ENCODE peak calls at places on chromosome 6, in five cellular contexts. One of them, this sample, is unnamed.

GRCh38 chr6:56199956-56200355 is 47.4 kb downstream of the COL21A1 start:
- DNase-seq in GM12878: no peak
- DNase-seq in H1: no peak
- DNase-seq in HepG2: no peak
- DNase-seq in NT2/D1: no peak
- DNase-seq in this sample: no peak

GRCh38 chr6:14824835-14825223 is 421.0 kb upstream of the JARID2 start:
- DNase-seq in H1: no peak
- DNase-seq in HepG2: no peak
- DNase-seq in GM12878: no peak
- DNase-seq in NT2/D1: no peak
- DNase-seq in this sample: no peak

GRCh38 chr6:152874846-152875568 is 107.8 kb downstream of the FBXO5 start:
- DNase-seq in HepG2: no peak
- DNase-seq in NT2/D1: no peak
- DNase-seq in H1: no peak
- DNase-seq in GM12878: no peak
- DNase-seq in this sample: no peak

GRCh38 chr6:38853236-38853635 is 138.1 kb downstream of the DNAH8 start:
- DNase-seq in H1: no peak
- DNase-seq in NT2/D1: no peak
- DNase-seq in HepG2: no peak
- DNase-seq in GM12878: no peak
- DNase-seq in this sample: no peak

GRCh38 chr6:87274660-87275273 is 47.6 kb upstream of the SMIM8 start:
- DNase-seq in H1: no peak
- DNase-seq in NT2/D1: no peak
- DNase-seq in GM12878: no peak
- DNase-seq in HepG2: no peak
- DNase-seq in this sample: no peak

GRCh38 chr6:79750806-79751205 is 119.7 kb downstream of the SH3BGRL2 start:
- DNase-seq in H1: no peak
- DNase-seq in GM12878: no peak
- DNase-seq in NT2/D1: no peak
- DNase-seq in HepG2: no peak
- DNase-seq in this sample: no peak

GRCh38 chr6:159828074-159828473 is 28.0 kb downstream of the PNLDC1 start:
- DNase-seq in H1: no peak
- DNase-seq in NT2/D1: no peak
- DNase-seq in HepG2: no peak
- DNase-seq in GM12878: no peak
- DNase-seq in this sample: no peak

GRCh38 chr6:14079433-14079832 is 38.1 kb upstream of the CD83 start:
- DNase-seq in HepG2: no peak
- DNase-seq in NT2/D1: no peak
- DNase-seq in H1: no peak
- DNase-seq in GM12878: no peak
- DNase-seq in this sample: no peak

GRCh38 chr6:111589366-111589765 is 16.3 kb downstream of the TRAF3IP2 start:
- DNase-seq in NT2/D1: no peak
- DNase-seq in GM12878: no peak
- DNase-seq in HepG2: peak
- DNase-seq in H1: no peak
- DNase-seq in this sample: no peak

GRCh38 chr6:14786008-14786407 is 459.9 kb upstream of the JARID2 start:
- DNase-seq in NT2/D1: no peak
- DNase-seq in H1: no peak
- DNase-seq in HepG2: no peak
- DNase-seq in GM12878: no peak
- DNase-seq in this sample: no peak

DNA sequence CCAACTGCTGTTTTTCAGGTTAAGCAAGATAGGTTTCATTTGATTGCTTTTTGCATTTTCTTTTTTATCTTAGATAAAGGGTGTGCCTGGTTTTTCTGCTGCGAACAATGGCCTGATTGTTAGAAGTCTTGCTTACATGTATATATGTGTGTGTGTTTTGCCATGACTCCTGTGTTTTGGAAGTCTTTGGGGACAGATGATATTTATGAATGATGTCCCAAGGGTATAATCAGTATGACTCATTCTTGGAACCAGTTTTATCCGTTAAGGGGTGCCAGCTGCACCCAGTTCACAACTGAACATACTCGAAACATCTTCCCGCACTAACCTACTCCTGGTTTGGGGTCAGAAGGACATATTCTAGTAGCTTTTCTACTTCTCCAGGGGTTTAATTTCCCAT is 230.1 kb upstream of the SUPT3H start:
- DNase-seq in GM12878: no peak
- DNase-seq in NT2/D1: no peak
- DNase-seq in H1: no peak
- DNase-seq in HepG2: no peak
- DNase-seq in this sample: no peak
- TF ChIP-seq SUZ12 in GM12878: no peak
- TF ChIP-seq SUZ12 in NT2/D1: no peak
- TF ChIP-seq SUZ12 in H1: no peak
- TF ChIP-seq SUZ12 in HepG2: no peak
- TF ChIP-seq SUZ12 in this sample: no peak

GRCh38 chr6:134397674-134398073 is 79.8 kb upstream of the SGK1 start:
- DNase-seq in HepG2: no peak
- DNase-seq in GM12878: no peak
- DNase-seq in H1: no peak
- DNase-seq in NT2/D1: no peak
- DNase-seq in this sample: no peak
- TF ChIP-seq SUZ12 in HepG2: no peak
- TF ChIP-seq SUZ12 in GM12878: no peak
- TF ChIP-seq SUZ12 in H1: no peak
- TF ChIP-seq SUZ12 in NT2/D1: no peak
- TF ChIP-seq SUZ12 in this sample: no peak

DNA sequence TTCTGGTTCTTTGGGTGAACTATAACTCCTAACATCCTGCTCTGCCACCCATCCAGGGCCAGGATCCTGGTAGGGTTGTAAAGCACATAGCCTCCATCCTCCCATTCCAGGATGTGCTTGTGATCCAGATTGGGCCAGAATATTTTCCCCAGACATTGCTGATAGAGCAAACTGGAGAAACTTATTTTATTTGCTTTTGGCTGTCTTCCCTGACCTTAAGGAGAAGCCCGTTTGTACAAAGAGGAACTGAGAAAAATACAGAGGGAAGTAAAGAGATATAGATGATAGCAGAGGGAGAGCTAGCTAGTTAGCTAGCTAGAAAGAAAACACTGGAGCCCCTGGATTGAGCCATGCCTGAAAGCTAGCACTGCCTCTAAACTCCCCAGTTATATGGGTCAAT is 9.0 kb upstream of the HDAC2 start:
- DNase-seq in HepG2: no peak
- DNase-seq in NT2/D1: no peak
- DNase-seq in GM12878: no peak
- DNase-seq in H1: no peak
- DNase-seq in this sample: no peak
- TF ChIP-seq SUZ12 in HepG2: no peak
- TF ChIP-seq SUZ12 in NT2/D1: no peak
- TF ChIP-seq SUZ12 in GM12878: no peak
- TF ChIP-seq SUZ12 in H1: no peak
- TF ChIP-seq SUZ12 in this sample: no peak

GRCh38 chr6:48016027-48016755 is 94.8 kb downstream of the PTCHD4 start:
- DNase-seq in NT2/D1: no peak
- DNase-seq in GM12878: no peak
- DNase-seq in HepG2: no peak
- DNase-seq in H1: no peak
- DNase-seq in this sample: no peak
- TF ChIP-seq SUZ12 in NT2/D1: no peak
- TF ChIP-seq SUZ12 in GM12878: no peak
- TF ChIP-seq SUZ12 in HepG2: no peak
- TF ChIP-seq SUZ12 in H1: no peak
- TF ChIP-seq SUZ12 in this sample: no peak

DNA sequence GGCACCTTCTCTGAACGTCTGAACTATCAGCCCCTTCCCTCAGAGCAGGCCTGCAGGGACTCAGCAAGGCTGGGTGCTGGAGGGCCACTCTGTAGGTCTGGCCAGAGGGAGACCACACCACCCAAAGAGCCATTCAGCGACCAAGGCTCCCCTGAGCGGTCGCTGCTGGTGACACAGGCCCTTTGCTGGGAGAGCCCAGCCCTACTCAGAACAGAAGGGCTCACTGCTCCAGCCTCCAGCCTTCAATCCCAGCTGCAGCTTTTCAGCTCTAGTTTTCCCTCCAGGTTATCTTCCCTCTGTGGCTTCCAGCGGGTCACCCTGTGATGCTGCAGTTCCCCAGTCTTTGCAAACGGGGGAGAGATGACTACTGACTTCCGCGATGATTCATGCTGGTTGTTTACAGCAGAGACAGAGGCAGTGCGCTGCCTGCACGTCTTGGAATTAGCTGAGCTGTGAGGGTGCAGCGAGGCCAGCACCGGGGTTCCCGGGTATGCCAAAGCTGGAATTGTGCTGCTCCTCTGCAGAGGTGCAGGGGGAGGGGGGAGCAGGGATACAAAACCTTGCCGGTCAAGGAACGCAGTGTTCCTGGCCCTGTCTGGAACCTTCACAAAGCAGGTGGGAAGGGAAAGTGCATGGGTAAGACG is 161.4 kb downstream of the LY86 start:
- DNase-seq in NT2/D1: peak
- DNase-seq in H1: no peak
- DNase-seq in GM12878: no peak
- DNase-seq in HepG2: peak
- DNase-seq in this sample: no peak
- TF ChIP-seq SUZ12 in NT2/D1: no peak
- TF ChIP-seq SUZ12 in H1: no peak
- TF ChIP-seq SUZ12 in GM12878: no peak
- TF ChIP-seq SUZ12 in HepG2: no peak
- TF ChIP-seq SUZ12 in this sample: no peak

GRCh38 chr6:155078331-155078745 is 83.2 kb downstream of the TIAM2 start:
- DNase-seq in NT2/D1: no peak
- DNase-seq in GM12878: no peak
- DNase-seq in HepG2: no peak
- DNase-seq in H1: no peak
- DNase-seq in this sample: no peak
- TF ChIP-seq SUZ12 in NT2/D1: no peak
- TF ChIP-seq SUZ12 in GM12878: no peak
- TF ChIP-seq SUZ12 in HepG2: no peak
- TF ChIP-seq SUZ12 in H1: no peak
- TF ChIP-seq SUZ12 in this sample: no peak

DNA sequence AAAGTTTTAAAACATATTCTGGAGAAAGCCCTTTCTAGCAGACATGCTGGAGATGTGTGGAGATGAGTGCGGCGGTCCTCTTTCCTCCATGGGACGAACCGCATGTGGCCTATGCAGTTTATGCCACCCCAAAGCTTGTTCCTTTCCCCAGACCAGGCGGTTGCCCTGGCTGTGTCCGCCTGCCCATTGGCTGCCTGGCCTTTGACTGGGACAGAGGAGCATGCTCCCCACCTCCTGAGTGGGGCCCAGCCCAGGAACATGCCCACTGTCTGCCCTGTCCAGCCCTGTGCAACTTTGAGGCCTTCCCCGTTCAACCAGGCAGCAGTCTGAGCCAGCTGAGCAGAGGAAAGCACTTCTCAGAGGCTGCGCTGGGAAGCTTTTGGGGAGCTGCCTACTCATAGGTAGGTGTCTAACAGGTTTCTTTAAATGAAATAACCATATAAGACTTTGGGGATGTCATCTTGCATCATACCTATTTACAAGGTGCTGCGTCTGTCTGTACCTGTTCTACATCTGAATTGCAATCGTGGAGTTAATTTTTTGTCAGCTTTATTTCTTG is 20.6 kb downstream of the FOXC1 start:
- DNase-seq in NT2/D1: no peak
- DNase-seq in GM12878: no peak
- DNase-seq in HepG2: no peak
- DNase-seq in H1: no peak
- DNase-seq in this sample: no peak
- TF ChIP-seq SUZ12 in NT2/D1: no peak
- TF ChIP-seq SUZ12 in GM12878: no peak
- TF ChIP-seq SUZ12 in HepG2: no peak
- TF ChIP-seq SUZ12 in H1: no peak
- TF ChIP-seq SUZ12 in this sample: no peak

GRCh38 chr6:127058936-127059335 is 59.5 kb upstream of the RSPO3 start:
- DNase-seq in NT2/D1: no peak
- DNase-seq in HepG2: no peak
- DNase-seq in GM12878: no peak
- DNase-seq in H1: no peak
- DNase-seq in this sample: no peak

GRCh38 chr6:127053032-127053908 is 65.2 kb upstream of the RSPO3 start:
- DNase-seq in HepG2: no peak
- DNase-seq in H1: no peak
- DNase-seq in NT2/D1: no peak
- DNase-seq in GM12878: no peak
- DNase-seq in this sample: no peak

GRCh38 chr6:127058027-127058426 is 60.4 kb upstream of the RSPO3 start:
- DNase-seq in NT2/D1: no peak
- DNase-seq in HepG2: no peak
- DNase-seq in GM12878: no peak
- DNase-seq in H1: no peak
- DNase-seq in this sample: no peak
- TF ChIP-seq SUZ12 in NT2/D1: no peak
- TF ChIP-seq SUZ12 in HepG2: no peak
- TF ChIP-seq SUZ12 in GM12878: no peak
- TF ChIP-seq SUZ12 in H1: no peak
- TF ChIP-seq SUZ12 in this sample: no peak

GRCh38 chr6:142845624-142846458 is 99.1 kb downstream of the HIVEP2 start:
- DNase-seq in GM12878: no peak
- DNase-seq in NT2/D1: peak
- DNase-seq in H1: no peak
- DNase-seq in HepG2: peak
- DNase-seq in this sample: peak
- TF ChIP-seq SUZ12 in GM12878: no peak
- TF ChIP-seq SUZ12 in NT2/D1: no peak
- TF ChIP-seq SUZ12 in H1: no peak
- TF ChIP-seq SUZ12 in HepG2: no peak
- TF ChIP-seq SUZ12 in this sample: no peak